ENCODE peak calls at places on chromosomes 5 and 9, in eight cellular contexts. One of them, this sample, is unnamed.

GRCh38 chr5:137091473-137091872 is 407.7 kb downstream of the SPOCK1 start:
- DNase-seq in sigmoid colon: no peak
- DNase-seq in brain microvascular endothelial cell: no peak
- DNase-seq in RWPE2: no peak
- DNase-seq in A673: peak; percentile 51
- DNase-seq in lower lobe of right lung: no peak
- DNase-seq in mesendoderm: peak; percentile 65
- DNase-seq in K562: no peak
- DNase-seq in this sample: no peak

GRCh38 chr5:154418344-154418820 is 27.4 kb upstream of the SAP30L start:
- DNase-seq in RWPE2: no peak
- DNase-seq in lower lobe of right lung: no peak
- DNase-seq in mesendoderm: peak; percentile 18
- DNase-seq in A673: peak; percentile 72
- DNase-seq in sigmoid colon: no peak
- DNase-seq in brain microvascular endothelial cell: no peak
- DNase-seq in K562: no peak
- DNase-seq in this sample: no peak

GRCh38 chr5:103573411-103573810 is 10.8 kb upstream of the NUDT12 start:
- DNase-seq in sigmoid colon: no peak
- DNase-seq in K562: no peak
- DNase-seq in brain microvascular endothelial cell: no peak
- DNase-seq in A673: no peak
- DNase-seq in mesendoderm: peak; percentile 84
- DNase-seq in lower lobe of right lung: no peak
- DNase-seq in RWPE2: no peak
- DNase-seq in this sample: no peak

GRCh38 chr5:137822158-137822764 is 45.4 kb upstream of the MYOT start:
- DNase-seq in lower lobe of right lung: no peak
- DNase-seq in mesendoderm: peak; percentile 89
- DNase-seq in A673: peak; percentile 60
- DNase-seq in K562: peak; percentile 9
- DNase-seq in RWPE2: no peak
- DNase-seq in sigmoid colon: no peak
- DNase-seq in brain microvascular endothelial cell: peak; percentile 37
- DNase-seq in this sample: no peak

GRCh38 chr5:137838976-137839375 is 28.7 kb upstream of the MYOT start:
- DNase-seq in brain microvascular endothelial cell: no peak
- DNase-seq in A673: no peak
- DNase-seq in lower lobe of right lung: no peak
- DNase-seq in sigmoid colon: no peak
- DNase-seq in RWPE2: no peak
- DNase-seq in mesendoderm: no peak
- DNase-seq in K562: no peak
- DNase-seq in this sample: no peak

GRCh38 chr5:41196197-41196596 is 17.1 kb downstream of the C6 start:
- DNase-seq in mesendoderm: no peak
- DNase-seq in A673: no peak
- DNase-seq in sigmoid colon: no peak
- DNase-seq in lower lobe of right lung: no peak
- DNase-seq in RWPE2: no peak
- DNase-seq in K562: no peak
- DNase-seq in brain microvascular endothelial cell: no peak
- DNase-seq in this sample: no peak

GRCh38 chr5:154970759-154971158 is 29.9 kb downstream of the MRPL22 start:
- DNase-seq in A673: no peak
- DNase-seq in RWPE2: no peak
- DNase-seq in brain microvascular endothelial cell: peak; percentile 31
- DNase-seq in sigmoid colon: no peak
- DNase-seq in mesendoderm: no peak
- DNase-seq in lower lobe of right lung: no peak
- DNase-seq in K562: no peak
- DNase-seq in this sample: no peak

GRCh38 chr5:141623197-141623596 is 4.4 kb upstream of the DIAPH1 start:
- DNase-seq in brain microvascular endothelial cell: no peak
- DNase-seq in K562: no peak
- DNase-seq in mesendoderm: peak; percentile 27
- DNase-seq in sigmoid colon: no peak
- DNase-seq in lower lobe of right lung: no peak
- DNase-seq in A673: no peak
- DNase-seq in RWPE2: no peak
- DNase-seq in this sample: no peak

GRCh38 chr5:157370967-157371366 is 89.0 kb upstream of the NIPAL4 start:
- DNase-seq in lower lobe of right lung: no peak
- DNase-seq in K562: no peak
- DNase-seq in RWPE2: no peak
- DNase-seq in brain microvascular endothelial cell: peak; percentile 50
- DNase-seq in sigmoid colon: peak; percentile 71
- DNase-seq in mesendoderm: peak; percentile 73
- DNase-seq in A673: peak; percentile 29
- DNase-seq in this sample: no peak

GRCh38 chr5:33530183-33530962 is 89.6 kb downstream of the TARS1 start:
- DNase-seq in mesendoderm: peak; percentile 31
- DNase-seq in brain microvascular endothelial cell: no peak
- DNase-seq in lower lobe of right lung: no peak
- DNase-seq in A673: no peak
- DNase-seq in K562: no peak
- DNase-seq in sigmoid colon: no peak
- DNase-seq in RWPE2: no peak
- DNase-seq in this sample: no peak

GRCh38 chr9:25678147-25678666 is at the start of gene TUSC1:
- DNase-seq in K562: no peak
- DNase-seq in sigmoid colon: peak; percentile 93
- DNase-seq in A673: no peak
- DNase-seq in brain microvascular endothelial cell: peak; percentile 71
- DNase-seq in RWPE2: peak; percentile 88
- DNase-seq in lower lobe of right lung: peak; percentile 86
- DNase-seq in mesendoderm: peak; percentile 57
- DNase-seq in this sample: peak; percentile 26

GRCh38 chr5:67182406-67182805 is 14.2 kb downstream of the CD180 start:
- DNase-seq in sigmoid colon: peak; percentile 81
- DNase-seq in RWPE2: no peak
- DNase-seq in A673: no peak
- DNase-seq in lower lobe of right lung: peak; percentile 69
- DNase-seq in mesendoderm: peak; percentile 74
- DNase-seq in brain microvascular endothelial cell: peak; percentile 87
- DNase-seq in K562: peak; percentile 20
- DNase-seq in this sample: no peak

GRCh38 chr5:93044860-93045666 is 536.0 kb downstream of the NR2F1-AS1 start:
- DNase-seq in K562: no peak
- DNase-seq in mesendoderm: peak; percentile 93
- DNase-seq in lower lobe of right lung: no peak
- DNase-seq in brain microvascular endothelial cell: no peak
- DNase-seq in A673: no peak
- DNase-seq in sigmoid colon: no peak
- DNase-seq in RWPE2: no peak
- DNase-seq in this sample: no peak

GRCh38 chr9:133951265-133951664 is 40.9 kb downstream of the VAV2 start:
- DNase-seq in sigmoid colon: no peak
- DNase-seq in lower lobe of right lung: peak; percentile 30
- DNase-seq in RWPE2: no peak
- DNase-seq in K562: no peak
- DNase-seq in brain microvascular endothelial cell: no peak
- DNase-seq in A673: no peak
- DNase-seq in mesendoderm: no peak
- DNase-seq in this sample: no peak

GRCh38 chr5:71782771-71783770 is 64.0 kb downstream of the CARTPT start:
- DNase-seq in K562: peak; percentile 58
- DNase-seq in brain microvascular endothelial cell: peak; percentile 81
- DNase-seq in RWPE2: no peak
- DNase-seq in A673: peak; percentile 84
- DNase-seq in sigmoid colon: peak; percentile 91
- DNase-seq in lower lobe of right lung: peak; percentile 70
- DNase-seq in mesendoderm: peak; percentile 88
- DNase-seq in this sample: no peak

GRCh38 chr9:99327667-99328066 is 105.6 kb downstream of the SEC61B start:
- DNase-seq in brain microvascular endothelial cell: no peak
- DNase-seq in lower lobe of right lung: no peak
- DNase-seq in A673: no peak
- DNase-seq in mesendoderm: no peak
- DNase-seq in sigmoid colon: no peak
- DNase-seq in RWPE2: no peak
- DNase-seq in K562: no peak
- DNase-seq in this sample: no peak

GRCh38 chr5:123450641-123451421 is 27.6 kb upstream of the CEP120 start:
- DNase-seq in RWPE2: no peak
- DNase-seq in K562: no peak
- DNase-seq in sigmoid colon: no peak
- DNase-seq in mesendoderm: no peak
- DNase-seq in brain microvascular endothelial cell: no peak
- DNase-seq in lower lobe of right lung: no peak
- DNase-seq in A673: peak; percentile 71
- DNase-seq in this sample: no peak

GRCh38 chr9:93325307-93326035 is 126.0 kb upstream of the FAM120A start:
- DNase-seq in RWPE2: peak; percentile 37
- DNase-seq in brain microvascular endothelial cell: no peak
- DNase-seq in sigmoid colon: no peak
- DNase-seq in A673: no peak
- DNase-seq in K562: no peak
- DNase-seq in mesendoderm: no peak
- DNase-seq in lower lobe of right lung: no peak
- DNase-seq in this sample: no peak

GRCh38 chr5:51242453-51242852 is 140.8 kb upstream of the ISL1 start:
- DNase-seq in lower lobe of right lung: no peak
- DNase-seq in mesendoderm: no peak
- DNase-seq in RWPE2: no peak
- DNase-seq in A673: peak; percentile 65
- DNase-seq in K562: no peak
- DNase-seq in sigmoid colon: no peak
- DNase-seq in brain microvascular endothelial cell: no peak
- DNase-seq in this sample: no peak

GRCh38 chr5:150294551-150295071 is 5.0 kb upstream of the CAMK2A start:
- DNase-seq in K562: no peak
- DNase-seq in lower lobe of right lung: no peak
- DNase-seq in mesendoderm: no peak
- DNase-seq in A673: no peak
- DNase-seq in RWPE2: no peak
- DNase-seq in sigmoid colon: peak; percentile 52
- DNase-seq in brain microvascular endothelial cell: no peak
- DNase-seq in this sample: no peak
- H3K27ac ChIP-seq in K562: no peak overlapping the region
- H3K27ac ChIP-seq in lower lobe of right lung: no peak overlapping the region
- H3K27ac ChIP-seq in mesendoderm: no peak overlapping the region
- H3K27ac ChIP-seq in A673: peak overlapping the region; percentile 71
- H3K27ac ChIP-seq in RWPE2: peak overlapping the region; percentile 68
- H3K27ac ChIP-seq in sigmoid colon: no peak overlapping the region
- H3K27ac ChIP-seq in brain microvascular endothelial cell: no peak overlapping the region
- H3K27ac ChIP-seq in this sample: peak overlapping the region; percentile 42

GRCh38 chr9:127021664-127022337 is 100.6 kb downstream of the ANGPTL2 start:
- DNase-seq in lower lobe of right lung: peak; percentile 59
- DNase-seq in sigmoid colon: peak; percentile 98
- DNase-seq in K562: no peak
- DNase-seq in RWPE2: no peak
- DNase-seq in mesendoderm: no peak
- DNase-seq in A673: peak; percentile 89
- DNase-seq in brain microvascular endothelial cell: peak; percentile 83
- DNase-seq in this sample: no peak
- H3K27ac ChIP-seq in lower lobe of right lung: no peak overlapping the region
- H3K27ac ChIP-seq in sigmoid colon: peak overlapping the region; percentile 69
- H3K27ac ChIP-seq in K562: no peak overlapping the region
- H3K27ac ChIP-seq in RWPE2: no peak overlapping the region
- H3K27ac ChIP-seq in mesendoderm: no peak overlapping the region
- H3K27ac ChIP-seq in A673: peak overlapping the region; percentile 78
- H3K27ac ChIP-seq in brain microvascular endothelial cell: no peak overlapping the region
- H3K27ac ChIP-seq in this sample: no peak overlapping the region

DNA sequence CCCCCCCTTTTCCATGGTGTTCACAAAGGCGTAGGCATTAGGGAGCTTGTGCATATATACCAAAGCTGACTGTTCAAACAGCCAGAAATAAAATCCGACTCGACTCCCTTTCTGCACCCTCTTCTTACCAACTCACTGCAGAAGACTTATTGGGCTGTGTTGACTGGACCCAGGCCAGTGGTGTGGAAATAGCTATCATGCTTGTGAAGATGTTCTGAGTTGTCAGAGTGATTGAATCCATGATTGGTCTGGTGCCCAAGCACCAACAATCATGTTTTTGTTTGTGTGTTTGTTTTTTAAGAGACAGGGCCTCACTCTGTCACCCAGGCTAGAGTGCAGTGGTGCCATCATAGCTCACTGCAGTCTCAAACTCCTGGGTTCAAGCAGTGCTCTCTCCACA is 21.6 kb downstream of the TJP2 start:
- DNase-seq in brain microvascular endothelial cell: no peak
- DNase-seq in RWPE2: no peak
- DNase-seq in K562: no peak
- DNase-seq in mesendoderm: no peak
- DNase-seq in A673: no peak
- DNase-seq in lower lobe of right lung: no peak
- DNase-seq in sigmoid colon: no peak
- DNase-seq in this sample: no peak
- H3K27ac ChIP-seq in brain microvascular endothelial cell: no peak overlapping the region
- H3K27ac ChIP-seq in RWPE2: no peak overlapping the region
- H3K27ac ChIP-seq in K562: no peak overlapping the region
- H3K27ac ChIP-seq in mesendoderm: no peak overlapping the region
- H3K27ac ChIP-seq in A673: no peak overlapping the region
- H3K27ac ChIP-seq in lower lobe of right lung: no peak overlapping the region
- H3K27ac ChIP-seq in sigmoid colon: no peak overlapping the region
- H3K27ac ChIP-seq in this sample: no peak overlapping the region

GRCh38 chr9:128552153-128552743 is at the start of gene SPTAN1:
- DNase-seq in brain microvascular endothelial cell: peak; percentile 75
- DNase-seq in A673: peak; percentile 93
- DNase-seq in sigmoid colon: peak; percentile 96
- DNase-seq in lower lobe of right lung: peak; percentile 92
- DNase-seq in mesendoderm: peak; percentile 92
- DNase-seq in K562: peak; percentile 97
- DNase-seq in RWPE2: peak; percentile 90
- DNase-seq in this sample: peak; percentile 40

GRCh38 chr9:128548876-128549275 is 3.5 kb upstream of the SPTAN1 start:
- DNase-seq in RWPE2: no peak
- DNase-seq in sigmoid colon: no peak
- DNase-seq in brain microvascular endothelial cell: no peak
- DNase-seq in lower lobe of right lung: no peak
- DNase-seq in mesendoderm: peak; percentile 18
- DNase-seq in A673: no peak
- DNase-seq in K562: peak; percentile 33
- DNase-seq in this sample: no peak

GRCh38 chr9:128550770-128551651 is 1.4 kb upstream of the SPTAN1 start:
- DNase-seq in sigmoid colon: peak; percentile 80
- DNase-seq in RWPE2: no peak
- DNase-seq in brain microvascular endothelial cell: no peak
- DNase-seq in K562: no peak
- DNase-seq in lower lobe of right lung: no peak
- DNase-seq in A673: no peak
- DNase-seq in mesendoderm: peak; percentile 51
- DNase-seq in this sample: no peak

GRCh38 chr9:128551652-128552152 is 685 bp upstream of the SPTAN1 start:
- DNase-seq in mesendoderm: peak; percentile 93
- DNase-seq in brain microvascular endothelial cell: no peak
- DNase-seq in lower lobe of right lung: no peak
- DNase-seq in K562: no peak
- DNase-seq in RWPE2: no peak
- DNase-seq in sigmoid colon: no peak
- DNase-seq in A673: no peak
- DNase-seq in this sample: no peak

DNA sequence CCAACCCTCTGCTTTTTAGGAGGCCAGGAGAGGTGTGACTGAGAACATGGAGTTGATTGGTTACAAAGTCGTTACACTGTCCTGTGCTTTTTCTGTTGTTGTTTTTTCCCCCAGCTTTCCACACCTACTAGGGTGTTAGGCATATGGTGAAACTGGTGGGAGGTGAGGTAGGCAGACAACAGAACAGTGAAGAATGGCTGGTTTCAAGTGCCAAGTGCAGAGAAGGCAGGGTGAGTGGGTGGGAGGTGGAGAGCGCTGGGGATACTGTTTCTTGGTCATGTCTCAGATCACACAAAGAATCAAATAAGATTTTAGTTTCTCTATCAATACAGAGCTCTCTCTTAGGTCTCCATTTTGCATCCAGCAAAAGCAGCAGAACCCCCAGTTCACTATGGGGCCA is 2.2 kb upstream of the SPTAN1 start:
- DNase-seq in A673: no peak
- DNase-seq in lower lobe of right lung: no peak
- DNase-seq in brain microvascular endothelial cell: no peak
- DNase-seq in K562: no peak
- DNase-seq in RWPE2: no peak
- DNase-seq in mesendoderm: peak; percentile 70
- DNase-seq in sigmoid colon: no peak
- DNase-seq in this sample: no peak
- H3K27ac ChIP-seq in A673: peak overlapping the region; percentile 22
- H3K27ac ChIP-seq in lower lobe of right lung: peak overlapping the region; percentile 90
- H3K27ac ChIP-seq in brain microvascular endothelial cell: peak overlapping the region; percentile 78
- H3K27ac ChIP-seq in K562: no peak overlapping the region
- H3K27ac ChIP-seq in RWPE2: no peak overlapping the region
- H3K27ac ChIP-seq in mesendoderm: no peak overlapping the region
- H3K27ac ChIP-seq in sigmoid colon: peak overlapping the region; percentile 99
- H3K27ac ChIP-seq in this sample: no peak overlapping the region